ENCODE peak calls at places on chromosomes 2 and 18, in eight cellular contexts. One of them, this sample, is unnamed.

GRCh38 chr18:67010916-67011315 is 407.0 kb upstream of the CDH19 start:
- DNase-seq in GM10248: no peak
- DNase-seq in stimulated activated CD8-positive, alpha-beta memory T cell treated with anti-CD3 and anti-CD28 coated beads, Interleukin-15, amount 100 ng/mL, for 4 hours: no peak
- DNase-seq in AG09309: no peak
- DNase-seq in HEK293T: no peak
- DNase-seq in Caki2: peak; percentile 2
- DNase-seq in heart left ventricle: no peak
- DNase-seq in left cardiac atrium: no peak
- DNase-seq in this sample: no peak

GRCh38 chr2:151947524-151948165 is 119.4 kb upstream of the ARL5A start:
- DNase-seq in GM10248: no peak
- DNase-seq in stimulated activated CD8-positive, alpha-beta memory T cell treated with anti-CD3 and anti-CD28 coated beads, Interleukin-15, amount 100 ng/mL, for 4 hours: no peak
- DNase-seq in AG09309: no peak
- DNase-seq in HEK293T: no peak
- DNase-seq in Caki2: no peak
- DNase-seq in heart left ventricle: no peak
- DNase-seq in left cardiac atrium: peak; percentile 35
- DNase-seq in this sample: no peak

GRCh38 chr18:7363338-7363737 is 132.4 kb downstream of the LRRC30 start:
- DNase-seq in GM10248: no peak
- DNase-seq in stimulated activated CD8-positive, alpha-beta memory T cell treated with anti-CD3 and anti-CD28 coated beads, Interleukin-15, amount 100 ng/mL, for 4 hours: no peak
- DNase-seq in AG09309: no peak
- DNase-seq in HEK293T: no peak
- DNase-seq in Caki2: no peak
- DNase-seq in heart left ventricle: no peak
- DNase-seq in left cardiac atrium: no peak
- DNase-seq in this sample: no peak

GRCh38 chr2:9997936-9998335 is 45.4 kb upstream of the KLF11 start:
- DNase-seq in GM10248: no peak
- DNase-seq in stimulated activated CD8-positive, alpha-beta memory T cell treated with anti-CD3 and anti-CD28 coated beads, Interleukin-15, amount 100 ng/mL, for 4 hours: no peak
- DNase-seq in AG09309: no peak
- DNase-seq in HEK293T: no peak
- DNase-seq in Caki2: no peak
- DNase-seq in heart left ventricle: no peak
- DNase-seq in left cardiac atrium: no peak
- DNase-seq in this sample: no peak

GRCh38 chr2:8644605-8645175 is 37.2 kb upstream of the ID2 start:
- DNase-seq in GM10248: no peak
- DNase-seq in stimulated activated CD8-positive, alpha-beta memory T cell treated with anti-CD3 and anti-CD28 coated beads, Interleukin-15, amount 100 ng/mL, for 4 hours: no peak
- DNase-seq in AG09309: no peak
- DNase-seq in HEK293T: no peak
- DNase-seq in Caki2: no peak
- DNase-seq in heart left ventricle: no peak
- DNase-seq in left cardiac atrium: no peak
- DNase-seq in this sample: no peak

GRCh38 chr2:225995788-225996476 is 596.4 kb downstream of the NYAP2 start:
- DNase-seq in GM10248: no peak
- DNase-seq in stimulated activated CD8-positive, alpha-beta memory T cell treated with anti-CD3 and anti-CD28 coated beads, Interleukin-15, amount 100 ng/mL, for 4 hours: no peak
- DNase-seq in AG09309: peak; percentile 18
- DNase-seq in HEK293T: no peak
- DNase-seq in Caki2: no peak
- DNase-seq in heart left ventricle: peak; percentile 25
- DNase-seq in left cardiac atrium: no peak
- DNase-seq in this sample: no peak

GRCh38 chr2:151357359-151357758 is at the start of gene TNFAIP6:
- DNase-seq in GM10248: no peak
- DNase-seq in stimulated activated CD8-positive, alpha-beta memory T cell treated with anti-CD3 and anti-CD28 coated beads, Interleukin-15, amount 100 ng/mL, for 4 hours: no peak
- DNase-seq in AG09309: peak; percentile 94
- DNase-seq in HEK293T: no peak
- DNase-seq in Caki2: peak; percentile 41
- DNase-seq in heart left ventricle: no peak
- DNase-seq in left cardiac atrium: no peak
- DNase-seq in this sample: peak; percentile 94

GRCh38 chr18:79851489-79851888 is 53.8 kb downstream of the KCNG2 start:
- DNase-seq in GM10248: no peak
- DNase-seq in stimulated activated CD8-positive, alpha-beta memory T cell treated with anti-CD3 and anti-CD28 coated beads, Interleukin-15, amount 100 ng/mL, for 4 hours: no peak
- DNase-seq in AG09309: no peak
- DNase-seq in HEK293T: no peak
- DNase-seq in Caki2: no peak
- DNase-seq in heart left ventricle: no peak
- DNase-seq in left cardiac atrium: no peak
- DNase-seq in this sample: no peak